ENCODE peak calls at places on chromosomes 11 and 22, in four cellular contexts. O is AG04450, Q is suprapubic skin, R is heart right ventricle. J is an unnamed sample. For H3K27me3, the result is how much of the 10 kb centered on the place peaks cover.

GRCh38 chr22:47309946-47310345 is 547.5 kb downstream of the TBC1D22A start:
- DNase-seq in O (no peak), Q (peak), R (no peak), J (no peak)

GRCh38 chr11:4071828-4072421 is 22.7 kb upstream of the RRM1 start:
- DNase-seq in O (no peak), Q (no peak), R (no peak), J (no peak)

GRCh38 chr11:78698612-78699011 is 123.9 kb upstream of the NARS2 start:
- DNase-seq in O (peak), Q (no peak), R (peak), J (peak)

GRCh38 chr22:21446827-21447690 is 20.1 kb upstream of the TMEM191C start:
- DNase-seq in O (no peak), Q (peak), R (no peak), J (no peak)

GRCh38 chr11:19978668-19979518 is 181.4 kb downstream of the DBX1 start:
- DNase-seq in O (peak), Q (no peak), R (no peak), J (peak)

GRCh38 chr11:74720596-74721478 is 10.4 kb downstream of the CHRDL2 start:
- DNase-seq in O (peak), Q (no peak), R (peak), J (peak)

GRCh38 chr22:24230911-24231656 is 13.8 kb downstream of the GGT5 start:
- DNase-seq in O (no peak), Q (no peak), R (peak), J (no peak)

GRCh38 chr22:46122511-46122971 is 27.8 kb upstream of the PPARA start:
- DNase-seq in O (no peak), Q (no peak), R (peak), J (no peak)

GRCh38 chr11:28674432-28675076 is 566.4 kb downstream of the METTL15 start:
- DNase-seq in O (no peak), Q (no peak), R (no peak), J (peak)

GRCh38 chr22:46777609-46777970 is 15.1 kb downstream of the TBC1D22A start:
- DNase-seq in O (no peak), Q (no peak), R (peak), J (no peak)

GRCh38 chr11:66701432-66702240 is 23.9 kb upstream of the RBM4B start:
- DNase-seq in O (no peak), Q (no peak), R (no peak), J (no peak)

GRCh38 chr11:2295971-2296912 is 5.5 kb downstream of the C11orf21 start:
- DNase-seq in O (no peak), Q (peak), R (no peak), J (no peak)

GRCh38 chr11:120932305-120932905 is 91.5 kb upstream of the TBCEL start:
- DNase-seq in O (no peak), Q (no peak), R (no peak), J (no peak)

GRCh38 chr11:8631395-8632110 is 37.5 kb upstream of the STK33 start:
- DNase-seq in O (peak), Q (no peak), R (no peak), J (peak)
- TF ChIP-seq CTCF in O (no peak), Q (no peak), R (no peak), J (no peak)

DNA sequence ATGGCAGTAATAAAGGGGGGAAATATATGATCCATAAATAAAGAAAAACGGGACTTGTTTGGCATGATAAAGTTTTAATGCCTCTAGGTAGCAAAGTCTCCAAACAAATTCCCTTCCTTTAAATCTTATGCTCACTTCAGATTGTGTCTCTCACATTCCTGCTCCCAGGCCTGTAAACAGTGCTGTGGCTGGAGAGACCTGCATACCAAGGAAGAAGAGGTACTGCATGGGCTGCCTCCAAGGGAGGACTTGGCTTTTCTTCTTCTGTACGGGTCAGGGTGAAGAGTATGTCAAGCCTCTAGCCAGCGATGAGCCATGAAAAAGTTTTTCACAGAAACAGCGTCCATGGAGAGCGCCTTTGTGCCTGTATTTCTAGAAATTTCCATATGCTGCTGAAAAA is 161.8 kb downstream of the KIRREL3 start:
- DNase-seq in O (no peak), Q (no peak), R (no peak), J (no peak)
- H3K27me3 ChIP-seq in O (under half), Q (under half), R (under half), J (under half)

DNA sequence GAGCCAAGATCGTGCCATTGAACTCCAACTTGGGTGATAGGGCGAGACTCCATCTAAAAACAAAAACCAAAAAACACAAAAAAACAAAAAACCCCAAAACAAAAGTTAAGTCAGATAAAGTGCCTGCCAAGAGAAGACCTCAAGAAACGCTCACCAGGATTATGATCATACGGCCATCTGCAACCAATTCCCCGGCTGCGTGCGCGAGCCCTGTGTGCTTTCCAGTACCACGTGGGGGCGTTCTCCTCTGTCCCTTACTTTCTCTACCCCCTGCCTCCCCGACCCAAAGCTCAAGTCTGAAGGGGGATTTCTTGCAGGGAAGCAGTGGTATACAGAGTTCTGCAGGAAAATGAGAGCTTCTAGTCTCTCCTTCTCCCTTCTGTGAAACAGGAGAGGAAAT is 10.5 kb upstream of the RPS19BP1 start:
- DNase-seq in O (no peak), Q (no peak), R (no peak), J (no peak)
- TF ChIP-seq CTCF in O (peak), Q (no peak), R (no peak), J (peak)

GRCh38 chr11:119491753-119492455 is 68.9 kb upstream of the THY1 start:
- DNase-seq in O (no peak), Q (no peak), R (no peak), J (peak)
- H3K27me3 ChIP-seq in O (under half), Q (under half), R (under half), J (under half)

GRCh38 chr11:13486926-13487660 is 8.7 kb downstream of the PTH start:
- DNase-seq in O (no peak), Q (no peak), R (peak), J (no peak)

GRCh38 chr11:13487661-13488030 is 8.2 kb downstream of the PTH start:
- DNase-seq in O (no peak), Q (no peak), R (no peak), J (no peak)
- TF ChIP-seq CTCF in O (peak), Q (no peak), R (no peak), J (no peak)

J was measured in fibroblast of lung.